ENCODE peak calls at places on chromosomes 2 and 18, in four cellular contexts. Y is IMR-90, B is adrenal gland, O is spleen. X is an unnamed sample.

GRCh38 chr18:379665-380356 is 112.0 kb upstream of the THOC1 start:
- DNase-seq in Y (peak; percentile 55), B (peak; percentile 68), O (no peak), X (no peak)

GRCh38 chr18:61764381-61764780 is 128.4 kb downstream of the RNF152 start:
- DNase-seq in O (no peak), Y (no peak), B (no peak), X (no peak)

GRCh38 chr2:16852651-16853050 is 187.0 kb upstream of the CYRIA start:
- DNase-seq in Y (no peak), B (no peak), O (no peak), X (no peak)

GRCh38 chr2:70124983-70125480 is 37.8 kb downstream of the PCBP1 start:
- DNase-seq in B (peak; percentile 72), Y (peak; percentile 31), O (peak; percentile 93), X (peak; percentile 73)

GRCh38 chr2:223019390-223019930 is 32.5 kb upstream of the KCNE4 start:
- DNase-seq in Y (no peak), B (no peak), O (no peak), X (peak; percentile 46)

GRCh38 chr18:48418000-48418399 is 8.8 kb upstream of the ZBTB7C start:
- DNase-seq in Y (no peak), B (no peak), O (no peak), X (no peak)

GRCh38 chr2:6773007-6773693 is 92.6 kb downstream of the CMPK2 start:
- DNase-seq in B (peak; percentile 21), O (peak; percentile 92), Y (peak; percentile 11), X (peak; percentile 40)

GRCh38 chr18:74516271-74517235 is 17.7 kb upstream of the CNDP1 start:
- DNase-seq in Y (no peak), B (no peak), O (peak; percentile 69), X (peak; percentile 12)

GRCh38 chr2:71595549-71595948 is 142.2 kb downstream of the DYSF start:
- DNase-seq in O (no peak), Y (no peak), B (no peak), X (no peak)

GRCh38 chr2:100592226-100592625 is 29.4 kb downstream of the PDCL3 start:
- DNase-seq in B (no peak), O (no peak), Y (peak; percentile 11), X (no peak)

GRCh38 chr2:231934441-231935206 is 8.4 kb upstream of the NPPC start:
- DNase-seq in B (no peak), O (no peak), Y (no peak), X (no peak)

GRCh38 chr18:5449858-5450509 is 93.8 kb downstream of the EPB41L3 start:
- DNase-seq in B (no peak), Y (no peak), O (no peak), X (no peak)

GRCh38 chr2:14903709-14904374 is 271.3 kb downstream of the LRATD1 start:
- DNase-seq in Y (no peak), B (no peak), O (peak; percentile 77), X (no peak)

GRCh38 chr2:97656905-97657587 is 6.8 kb downstream of the ACTR1B start:
- DNase-seq in O (no peak), B (no peak), Y (no peak), X (no peak)

GRCh38 chr2:17857016-17857415 is 21.5 kb upstream of the KCNS3 start:
- DNase-seq in Y (peak; percentile 18), B (no peak), O (no peak), X (no peak)

GRCh38 chr2:188870289-188870688 is 103.9 kb upstream of the COL3A1 start:
- DNase-seq in Y (peak; percentile 97), B (no peak), O (no peak), X (no peak)

GRCh38 chr2:73969356-73969755 is 15.4 kb upstream of the TET3 start:
- DNase-seq in B (no peak), Y (no peak), O (no peak), X (no peak)

GRCh38 chr2:73971722-73972121 is 13.0 kb upstream of the TET3 start:
- DNase-seq in O (no peak), B (no peak), Y (no peak), X (no peak)

GRCh38 chr2:73970268-73970803 is 14.4 kb upstream of the TET3 start:
- DNase-seq in O (no peak), Y (no peak), B (no peak), X (no peak)

GRCh38 chr2:73972846-73973245 is 11.9 kb upstream of the TET3 start:
- DNase-seq in B (no peak), Y (no peak), O (no peak), X (no peak)

DNA sequence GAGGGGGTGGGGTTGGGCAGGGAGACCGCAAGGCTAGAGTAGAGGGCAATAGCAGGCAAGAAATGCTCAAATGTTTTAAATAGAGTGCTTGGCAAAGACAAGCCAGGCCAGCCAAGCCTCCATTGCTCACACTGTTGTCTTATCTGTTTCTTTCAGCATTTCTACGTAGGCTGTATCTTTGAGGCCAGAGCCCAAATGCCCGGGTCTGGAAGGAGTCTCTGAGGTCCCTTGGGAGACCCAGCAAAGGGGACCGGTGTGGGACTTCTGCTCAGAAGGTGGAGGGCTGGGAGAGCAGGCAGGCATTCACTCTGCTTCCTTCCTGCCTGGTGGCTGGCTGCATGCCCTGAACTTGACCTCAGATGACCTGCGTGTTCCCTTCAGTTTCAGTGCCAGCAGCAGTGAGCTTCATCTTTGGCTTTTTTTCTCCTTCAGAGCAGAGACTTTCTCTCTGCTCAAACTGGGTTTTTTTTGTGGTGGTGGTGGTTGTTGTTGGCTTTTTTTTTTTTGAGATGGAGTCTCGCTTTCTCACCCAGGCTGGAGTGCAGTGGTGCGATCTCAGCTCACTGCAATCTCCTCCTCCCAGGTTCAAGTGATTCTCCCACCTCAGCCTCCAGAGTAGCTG is 13.7 kb upstream of the TET3 start:
- DNase-seq in O (peak; percentile 91), Y (no peak), B (peak; percentile 82), X (peak; percentile 88)
- H3K4me3 ChIP-seq in O (no peak overlapping the region), Y (no peak overlapping the region), B (no peak overlapping the region), X (no peak overlapping the region)

GRCh38 chr2:108637304-108637669 is 82.0 kb upstream of the RANBP2 start:
- DNase-seq in O (no peak), B (peak; percentile 86), Y (peak; percentile 96), X (peak; percentile 49)

GRCh38 chr2:108632748-108633147 is 86.5 kb upstream of the RANBP2 start:
- DNase-seq in O (no peak), B (no peak), Y (no peak), X (no peak)

GRCh38 chr2:108634591-108635160 is 84.6 kb upstream of the RANBP2 start:
- DNase-seq in O (no peak), B (no peak), Y (no peak), X (no peak)

GRCh38 chr2:108633379-108633778 is 85.9 kb upstream of the RANBP2 start:
- DNase-seq in B (no peak), Y (no peak), O (no peak), X (no peak)

DNA sequence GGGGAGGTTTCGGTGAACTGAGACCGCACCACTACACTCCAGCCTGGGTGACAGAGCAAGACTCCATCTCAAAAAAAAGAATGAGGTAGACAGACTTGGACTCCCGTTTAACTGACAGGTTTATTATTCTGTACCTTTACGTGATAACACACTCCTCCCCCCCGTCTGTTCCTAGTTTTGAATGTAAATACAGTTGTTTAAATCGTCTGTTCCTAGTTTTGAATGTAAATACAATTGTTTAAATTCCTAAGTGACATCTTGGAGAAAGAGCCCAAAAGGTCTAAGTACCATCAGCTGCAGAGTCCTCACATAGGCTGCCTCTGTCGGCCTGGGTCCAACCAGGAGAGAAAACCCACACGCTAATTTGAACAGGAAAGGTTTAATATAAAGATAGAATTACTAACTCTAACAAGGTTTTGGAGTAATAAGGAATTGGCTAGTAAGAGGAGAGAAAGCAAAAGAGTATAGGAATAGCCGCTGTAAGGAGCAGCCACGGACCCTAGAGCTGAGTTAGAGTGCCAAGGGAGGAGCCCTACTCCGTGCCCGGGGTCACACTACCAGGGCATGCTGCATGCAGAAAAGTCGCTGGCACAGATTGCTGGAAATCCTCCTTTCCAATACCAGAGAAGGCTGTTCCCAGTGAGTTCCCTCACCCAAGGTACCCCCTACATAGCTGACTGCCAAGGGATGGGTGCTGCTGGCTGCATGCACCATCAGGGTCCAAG is 83.5 kb upstream of the RANBP2 start:
- DNase-seq in B (no peak), Y (no peak), O (no peak), X (no peak)
- H3K27ac ChIP-seq in B (no peak overlapping the region), Y (peak overlapping the region; percentile 18), O (no peak overlapping the region), X (no peak overlapping the region)

GRCh38 chr2:62501794-62502500 is 4.0 kb downstream of the TMEM17 start:
- DNase-seq in O (no peak), Y (peak; percentile 87), B (no peak), X (no peak)

GRCh38 chr2:62505109-62505508 is 886 bp downstream of the TMEM17 start:
- DNase-seq in Y (no peak), B (no peak), O (no peak), X (no peak)

GRCh38 chr2:62506421-62506750 is 391 bp upstream of the TMEM17 start:
- DNase-seq in B (no peak), Y (no peak), O (no peak), X (no peak)

GRCh38 chr2:62504657-62505056 is 1.3 kb downstream of the TMEM17 start:
- DNase-seq in B (no peak), Y (no peak), O (no peak), X (no peak)

DNA sequence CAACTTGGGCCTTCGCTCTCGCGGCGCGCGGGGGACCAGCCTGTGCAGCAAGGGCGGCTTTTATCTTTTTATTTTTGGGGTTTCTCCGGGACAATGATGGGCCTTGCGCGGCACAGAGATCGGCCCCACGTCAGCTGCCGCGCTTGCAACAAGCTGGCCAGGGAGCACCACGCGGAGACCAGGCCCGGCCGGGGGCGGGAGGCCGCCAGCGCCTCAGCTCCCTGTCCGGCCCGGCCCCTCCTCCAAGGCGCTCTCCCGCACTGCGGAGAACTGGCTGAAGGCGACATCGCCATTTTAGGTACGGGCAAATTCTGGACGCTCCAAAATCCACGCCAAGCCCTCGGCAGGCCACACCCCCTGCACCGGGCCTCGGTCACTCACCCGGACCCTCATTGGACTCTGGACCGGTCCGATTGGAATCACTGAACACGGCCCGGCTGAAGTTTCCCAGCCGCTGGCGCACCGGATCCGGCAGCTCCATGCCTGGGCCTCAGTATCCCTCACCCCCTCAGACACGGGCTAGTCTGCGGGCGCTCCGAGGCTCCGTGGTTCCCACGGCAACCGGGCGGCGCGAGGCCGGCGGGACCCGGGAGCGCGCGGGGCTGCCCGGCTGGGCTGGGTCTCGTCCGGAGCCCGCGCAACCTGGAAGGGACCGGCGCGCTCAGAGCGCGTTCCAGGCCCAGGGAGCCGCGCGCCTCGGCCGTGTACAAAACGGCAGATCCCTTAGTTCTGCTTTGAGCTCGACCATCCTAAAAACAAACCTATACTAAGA is at the start of gene TMEM17:
- DNase-seq in B (peak; percentile 95), Y (peak; percentile 89), O (peak; percentile 90), X (peak; percentile 93)
- TF ChIP-seq POLR2A in B (peak; percentile 88), Y (peak; percentile 24), O (no peak), X (peak; percentile 66)

DNA sequence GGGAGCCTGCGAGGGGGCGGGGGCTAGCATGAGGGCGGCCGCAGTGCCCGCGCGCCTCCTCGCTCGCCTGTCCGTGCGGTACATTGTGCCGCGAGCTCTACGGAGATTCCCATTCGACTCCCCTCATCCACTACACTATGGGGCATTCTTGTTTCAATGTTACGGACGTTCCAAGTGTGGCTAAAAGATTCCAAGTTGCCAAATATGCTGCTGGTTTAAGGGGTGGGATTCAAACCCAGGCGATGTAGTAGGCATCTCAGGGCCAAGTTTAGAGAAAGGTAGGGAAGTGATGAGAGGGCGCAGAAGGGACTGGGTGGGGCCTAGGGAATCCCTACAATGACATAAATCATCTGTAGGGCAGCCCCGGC is 10.0 kb upstream of the CRYBA2 start:
- DNase-seq in Y (no peak), B (no peak), O (no peak), X (no peak)
- H3K4me3 ChIP-seq in Y (no peak overlapping the region), B (no peak overlapping the region), O (no peak overlapping the region), X (no peak overlapping the region)